ENCODE peak calls at places on chromosomes 12 and 14, in ten cellular contexts. D is stimulated activated CD8-positive, alpha-beta memory T cell treated with anti-CD3 and anti-CD28 coated beads, Interleukin-7, amount 100 ng/mL, for 4 hours; F is fibroblast of lung; O is body of pancreas; N is glutamatergic neuron; E is endothelial cell; R is HEK293T; V is ureter; G is GOT3; B is activated T-cell treated with anti-CD3 and anti-CD28 coated beads for 48 hours. S is an unnamed sample.

GRCh38 chr12:78086553-78087362 is 256.1 kb downstream of the NAV3 start:
- DNase-seq in D (no peak), F (no peak), O (no peak), N (no peak), E (no peak), R (no peak), V (no peak), G (no peak), B (no peak), S (no peak)

GRCh38 chr12:25811656-25812126 is 146.8 kb upstream of the RASSF8 start:
- DNase-seq in D (no peak), F (no peak), O (no peak), N (no peak), E (no peak), R (peak; percentile 14), V (no peak), G (no peak), B (no peak), S (no peak)

GRCh38 chr14:28298156-28298555 is 468.4 kb upstream of the FOXG1 start:
- DNase-seq in D (no peak), F (no peak), O (no peak), N (no peak), E (no peak), R (no peak), V (no peak), G (no peak), B (no peak), S (no peak)

GRCh38 chr14:49050836-49051235 is 535.3 kb downstream of the RPS29 start:
- DNase-seq in D (no peak), F (no peak), O (no peak), N (no peak), E (no peak), R (no peak), V (no peak), G (no peak), B (no peak), S (peak; percentile 53)

GRCh38 chr14:30443368-30444007 is 115.5 kb upstream of the G2E3 start:
- DNase-seq in D (no peak), F (peak; percentile 66), O (peak; percentile 30), N (no peak), E (no peak), R (peak; percentile 21), V (no peak), G (no peak), B (no peak), S (no peak)

GRCh38 chr14:66508846-66509621 is 1.1 kb downstream of the GPHN start:
- DNase-seq in D (peak; percentile 42), F (peak; percentile 36), O (peak; percentile 17), N (peak; percentile 61), E (peak; percentile 33), R (peak; percentile 31), V (peak; percentile 52), G (peak; percentile 0), B (peak; percentile 40), S (no peak)

GRCh38 chr14:92684801-92685560 is 63.4 kb downstream of the LGMN start:
- DNase-seq in D (no peak), F (no peak), O (no peak), N (no peak), E (no peak), R (no peak), V (no peak), G (no peak), B (no peak), S (no peak)

GRCh38 chr14:101556566-101557320 is 4.6 kb upstream of the DIO3 start:
- DNase-seq in D (no peak), F (no peak), O (no peak), N (no peak), E (no peak), R (no peak), V (no peak), G (no peak), B (no peak), S (no peak)

GRCh38 chr12:62697893-62698292 is 231.3 kb downstream of the MON2 start:
- DNase-seq in D (no peak), F (no peak), O (no peak), N (no peak), E (no peak), R (no peak), V (no peak), G (no peak), B (no peak), S (no peak)

GRCh38 chr14:87233806-87234384 is 759.1 kb downstream of the GALC start:
- DNase-seq in D (no peak), F (no peak), O (no peak), N (no peak), E (no peak), R (no peak), V (no peak), G (no peak), B (no peak), S (no peak)

GRCh38 chr12:5718680-5719079 is 226.4 kb downstream of the ANO2 start:
- DNase-seq in D (no peak), F (no peak), O (no peak), N (no peak), E (no peak), R (no peak), V (peak; percentile 15), G (no peak), B (no peak), S (no peak)

GRCh38 chr14:74509587-74510210 is 16.1 kb downstream of the ISCA2 start:
- DNase-seq in D (no peak), F (no peak), O (no peak), N (peak; percentile 9), E (no peak), R (no peak), V (no peak), G (no peak), B (no peak), S (no peak)

GRCh38 chr14:99518441-99519346 is 37.5 kb downstream of the CCNK start:
- DNase-seq in D (peak; percentile 61), F (peak; percentile 38), O (peak; percentile 86), N (peak; percentile 79), E (peak; percentile 84), R (peak; percentile 80), V (peak; percentile 83), G (peak; percentile 16), B (peak; percentile 81), S (peak; percentile 48)

GRCh38 chr14:70722418-70722817 is 80.7 kb downstream of the TTC9 start:
- DNase-seq in D (no peak), F (no peak), O (no peak), N (no peak), E (no peak), R (no peak), V (no peak), G (no peak), B (no peak), S (no peak)

GRCh38 chr12:53939141-53940108 is 794 bp downstream of the HOXC13 start:
- DNase-seq in D (no peak), F (no peak), O (peak; percentile 10), N (no peak), E (peak; percentile 62), R (peak; percentile 39), V (peak; percentile 71), G (no peak), B (no peak), S (peak; percentile 44)

S was measured in NCI-H226.